ENCODE peak calls at places on chromosomes 1 and 21, in ten cellular contexts. B, Y, V, K, U, F, R, P, L and Z are unnamed samples. For H3K4me1, the result is how much of the 10 kb centered on the place peaks cover.

GRCh38 chr1:74570797-74571492 is 58.5 kb upstream of the LRRC53 start:
- DNase-seq in B (no peak), Y (no peak), V (no peak), K (no peak), U (no peak), F (no peak), R (no peak), P (no peak), L (no peak), Z (no peak)

GRCh38 chr1:26582836-26583460 is 53.4 kb downstream of the RPS6KA1 start:
- DNase-seq in B (no peak), Y (no peak), V (no peak), K (peak), U (no peak), F (no peak), R (no peak), P (peak), L (peak), Z (peak)

GRCh38 chr1:77590653-77591052 is 91.8 kb downstream of the ZZZ3 start:
- DNase-seq in B (no peak), Y (no peak), V (no peak), K (no peak), U (no peak), F (no peak), R (no peak), P (no peak), L (no peak), Z (no peak)

GRCh38 chr1:111323231-111323630 is 32.6 kb downstream of the CHIA start:
- DNase-seq in B (no peak), Y (no peak), V (no peak), K (no peak), U (no peak), F (no peak), R (no peak), P (no peak), L (no peak), Z (no peak)

GRCh38 chr1:204617256-204618147 is 68.0 kb downstream of the LRRN2 start:
- DNase-seq in B (no peak), Y (no peak), V (no peak), K (no peak), U (no peak), F (no peak), R (no peak), P (no peak), L (no peak), Z (no peak)

GRCh38 chr1:193190096-193190744 is 3.8 kb upstream of the B3GALT2 start:
- DNase-seq in B (no peak), Y (no peak), V (no peak), K (no peak), U (no peak), F (no peak), R (no peak), P (no peak), L (no peak), Z (no peak)

GRCh38 chr1:21929951-21930615 is 7.0 kb downstream of the HSPG2 start:
- DNase-seq in B (no peak), Y (no peak), V (no peak), K (no peak), U (no peak), F (no peak), R (peak), P (no peak), L (peak), Z (no peak)

GRCh38 chr1:78284354-78284753 is 206.4 kb upstream of the PTGFR start:
- DNase-seq in B (no peak), Y (no peak), V (no peak), K (peak), U (no peak), F (no peak), R (no peak), P (peak), L (peak), Z (no peak)

GRCh38 chr1:150151291-150152181 is 1.8 kb downstream of the PLEKHO1 start:
- DNase-seq in B (peak), Y (no peak), V (peak), K (no peak), U (no peak), F (no peak), R (peak), P (no peak), L (peak), Z (no peak)

GRCh38 chr1:154911691-154912550 is 24.6 kb downstream of the PMVK start:
- DNase-seq in B (no peak), Y (no peak), V (no peak), K (no peak), U (peak), F (no peak), R (no peak), P (no peak), L (peak), Z (no peak)

GRCh38 chr1:63326106-63326472 is 3.7 kb downstream of the FOXD3 start:
- DNase-seq in B (no peak), Y (peak), V (no peak), K (no peak), U (no peak), F (no peak), R (no peak), P (no peak), L (no peak), Z (no peak)

GRCh38 chr1:24783713-24784112 is 38.5 kb downstream of the CLIC4 start:
- DNase-seq in B (no peak), Y (no peak), V (no peak), K (no peak), U (no peak), F (no peak), R (no peak), P (no peak), L (no peak), Z (no peak)

GRCh38 chr1:180581635-180582039 is 22.9 kb downstream of the OVAAL start:
- DNase-seq in B (no peak), Y (no peak), V (no peak), K (no peak), U (no peak), F (no peak), R (no peak), P (no peak), L (peak), Z (no peak)

GRCh38 chr1:17671741-17672140 is 83.4 kb upstream of the ACTL8 start:
- DNase-seq in B (no peak), Y (peak), V (no peak), K (no peak), U (no peak), F (no peak), R (no peak), P (no peak), L (no peak), Z (no peak)

GRCh38 chr1:62841587-62842169 is 57.7 kb downstream of the ATG4C start:
- DNase-seq in B (peak), Y (peak), V (no peak), K (no peak), U (no peak), F (no peak), R (no peak), P (no peak), L (peak), Z (no peak)

GRCh38 chr1:9714257-9714718 is 62.8 kb downstream of the PIK3CD start:
- DNase-seq in B (no peak), Y (peak), V (no peak), K (no peak), U (no peak), F (no peak), R (no peak), P (no peak), L (no peak), Z (no peak)

GRCh38 chr1:7366286-7366954 is 404.7 kb upstream of the VAMP3 start:
- DNase-seq in B (peak), Y (no peak), V (no peak), K (no peak), U (peak), F (no peak), R (no peak), P (no peak), L (no peak), Z (no peak)

GRCh38 chr1:234197839-234198238 is 175.4 kb upstream of the COA6 start:
- DNase-seq in B (no peak), Y (no peak), V (no peak), K (no peak), U (no peak), F (no peak), R (no peak), P (no peak), L (no peak), Z (no peak)

GRCh38 chr1:59434336-59434735 is 137.4 kb downstream of the FGGY start:
- DNase-seq in B (no peak), Y (no peak), V (no peak), K (no peak), U (no peak), F (no peak), R (no peak), P (no peak), L (no peak), Z (peak)

GRCh38 chr1:63773815-63774616 is at the start of gene ROR1:
- DNase-seq in B (peak), Y (peak), V (peak), K (peak), U (peak), F (peak), R (peak), P (peak), L (peak), Z (peak)

GRCh38 chr1:157490337-157491165 is 61.8 kb downstream of the FCRL5 start:
- DNase-seq in B (peak), Y (peak), V (peak), K (peak), U (peak), F (no peak), R (peak), P (peak), L (peak), Z (peak)

GRCh38 chr1:3377166-3377565 is 77.3 kb upstream of the ARHGEF16 start:
- DNase-seq in B (no peak), Y (no peak), V (no peak), K (no peak), U (no peak), F (no peak), R (no peak), P (no peak), L (no peak), Z (no peak)

GRCh38 chr1:3432306-3432705 is 22.2 kb upstream of the ARHGEF16 start:
- DNase-seq in B (no peak), Y (no peak), V (no peak), K (no peak), U (no peak), F (no peak), R (no peak), P (no peak), L (no peak), Z (no peak)

GRCh38 chr1:12620142-12620865 is 2.3 kb upstream of the DHRS3 start:
- DNase-seq in B (no peak), Y (no peak), V (no peak), K (no peak), U (no peak), F (no peak), R (no peak), P (no peak), L (no peak), Z (no peak)

GRCh38 chr21:25568230-25568629 is 39.1 kb downstream of the MRPL39 start:
- DNase-seq in B (peak), Y (peak), V (no peak), K (peak), U (peak), F (no peak), R (peak), P (no peak), L (peak), Z (no peak)

GRCh38 chr1:202578001-202578500 is 132.2 kb downstream of the SYT2 start:
- DNase-seq in B (no peak), Y (peak), V (no peak), K (no peak), U (no peak), F (no peak), R (no peak), P (no peak), L (no peak), Z (no peak)

GRCh38 chr1:202576816-202577215 is 133.4 kb downstream of the SYT2 start:
- DNase-seq in B (no peak), Y (no peak), V (no peak), K (no peak), U (no peak), F (no peak), R (no peak), P (no peak), L (no peak), Z (no peak)

GRCh38 chr1:202577381-202577780 is 132.9 kb downstream of the SYT2 start:
- DNase-seq in B (no peak), Y (peak), V (no peak), K (no peak), U (no peak), F (no peak), R (no peak), P (no peak), L (no peak), Z (no peak)

GRCh38 chr1:202578565-202578964 is 131.7 kb downstream of the SYT2 start:
- DNase-seq in B (no peak), Y (no peak), V (no peak), K (no peak), U (no peak), F (no peak), R (no peak), P (no peak), L (no peak), Z (no peak)

DNA sequence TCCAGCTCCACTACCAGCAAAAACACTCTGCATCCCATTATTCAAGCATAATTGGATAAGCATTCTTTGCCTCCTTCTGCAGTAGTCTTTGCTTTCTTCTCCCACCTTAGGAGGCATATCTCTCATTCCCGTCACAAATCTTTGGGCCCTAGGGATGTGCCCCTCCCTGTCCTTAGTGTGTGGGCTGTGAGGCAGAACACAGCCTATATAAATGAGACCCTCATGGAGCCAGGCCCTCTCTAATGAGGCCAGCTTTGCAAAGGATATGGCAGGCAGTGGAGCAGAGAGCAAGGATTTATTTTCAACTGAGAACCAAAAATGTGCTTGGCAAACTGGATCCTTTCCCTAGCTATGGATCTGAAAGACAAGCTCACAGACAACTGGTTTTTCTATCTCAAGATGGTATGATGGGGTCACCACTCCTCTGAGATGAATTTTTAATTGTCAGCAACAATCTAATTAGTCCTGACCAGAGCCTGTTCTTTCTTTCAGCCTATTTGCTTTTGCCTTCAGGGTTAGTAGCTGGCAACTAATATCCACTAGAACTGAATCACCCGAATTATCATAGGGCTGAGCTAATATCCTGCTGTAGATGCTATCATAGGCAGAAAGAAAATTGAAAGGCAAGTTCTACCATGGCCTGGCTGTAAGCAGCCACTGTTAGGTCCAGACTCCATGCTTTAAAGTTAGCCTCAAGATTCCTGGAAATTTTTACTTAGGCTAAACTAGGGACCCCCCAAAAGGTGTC is 134.2 kb downstream of the SYT2 start:
- DNase-seq in B (no peak), Y (no peak), V (no peak), K (no peak), U (no peak), F (no peak), R (no peak), P (no peak), L (no peak), Z (no peak)
- H3K4me1 ChIP-seq in B (half or more), Y (under half), V (under half), K (under half), U (half or more), F (half or more), R (under half), P (under half), L (under half), Z (under half)

GRCh38 chr1:112674986-112675727 is 698 bp downstream of the MOV10 start:
- DNase-seq in B (peak), Y (peak), V (no peak), K (peak), U (peak), F (peak), R (peak), P (no peak), L (peak), Z (no peak)
- TF ChIP-seq CTCF in B (peak), Y (no peak), V (peak), K (no peak), U (peak), F (peak), R (no peak), P (no peak), L (no peak), Z (no peak)

DNA sequence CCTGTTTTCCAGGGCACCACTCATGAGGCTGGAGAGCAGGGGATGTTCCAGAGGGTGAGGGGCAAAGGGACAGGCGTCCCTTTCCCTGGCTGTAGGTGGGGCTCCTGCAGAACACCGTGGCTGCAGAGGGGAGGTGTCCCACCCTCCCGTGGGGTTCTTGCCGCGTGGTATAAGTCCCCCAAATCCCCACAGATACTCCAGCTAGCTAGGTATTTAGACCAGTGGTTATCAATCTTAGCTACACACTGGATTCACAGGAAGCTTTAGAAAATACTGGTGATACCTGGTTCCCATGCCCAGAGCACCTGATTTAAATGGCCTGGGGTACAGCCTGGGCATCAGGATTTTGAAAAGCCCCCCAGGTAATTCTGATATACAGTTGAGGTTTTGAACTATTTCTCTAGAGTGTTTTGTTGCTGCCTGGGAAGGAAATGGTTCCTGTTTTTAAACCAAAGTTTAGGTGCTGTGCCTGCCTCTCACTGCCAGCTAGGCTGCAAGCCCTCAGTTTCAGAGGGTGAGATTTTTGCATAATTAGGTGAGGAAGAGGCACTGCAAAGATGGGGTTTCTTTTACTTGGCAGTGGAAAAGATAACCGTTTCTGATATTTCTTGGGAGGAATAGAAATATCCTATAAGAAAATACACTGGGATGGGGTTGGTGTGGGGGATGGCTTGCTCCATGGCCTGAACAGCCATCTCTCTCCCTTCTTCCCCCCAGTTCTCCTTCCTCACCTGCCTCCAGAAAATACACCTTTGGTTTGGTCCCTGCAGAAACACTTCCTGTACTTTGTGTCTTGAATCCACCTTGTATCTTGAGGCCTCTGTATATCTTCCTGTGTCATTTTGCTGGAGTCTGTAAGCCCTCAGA is 51.7 kb downstream of the RASSF5 start:
- DNase-seq in B (no peak), Y (no peak), V (no peak), K (no peak), U (no peak), F (no peak), R (no peak), P (no peak), L (no peak), Z (no peak)
- H3K4me1 ChIP-seq in B (under half), Y (under half), V (under half), K (under half), U (half or more), F (half or more), R (under half), P (under half), L (half or more), Z (under half)

DNA sequence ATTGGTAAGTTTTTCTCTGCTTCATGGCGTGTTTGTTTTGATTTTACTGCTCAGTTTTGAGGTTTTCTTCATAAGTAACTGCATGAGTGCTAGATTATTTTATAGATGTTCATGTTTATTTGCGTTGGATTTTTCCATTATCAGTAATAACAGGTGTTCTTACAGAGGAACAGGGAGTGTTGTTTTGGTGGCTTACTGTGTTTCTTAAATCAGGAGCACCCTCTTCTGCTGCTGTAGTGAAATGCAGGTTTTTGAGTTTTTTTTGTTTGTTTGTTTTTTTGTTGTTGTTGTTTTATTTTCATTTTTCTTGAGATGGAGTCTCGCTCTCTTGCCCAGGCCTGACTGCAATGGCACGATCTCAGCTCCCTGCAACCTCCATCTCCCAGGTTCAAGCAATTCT is 32.6 kb downstream of the CTBS start:
- DNase-seq in B (no peak), Y (peak), V (no peak), K (no peak), U (no peak), F (no peak), R (no peak), P (no peak), L (no peak), Z (no peak)
- TF ChIP-seq CTCF in B (peak), Y (peak), V (peak), K (no peak), U (peak), F (no peak), R (no peak), P (no peak), L (peak), Z (no peak)